ENCODE peak calls at places on chromosomes 12 and 14, in nine cellular contexts. S, F, G, I, V, N, B, O and W are unnamed samples.

GRCh38 chr14:68509188-68509953 is 283.5 kb downstream of the ZFP36L1 start:
- DNase-seq in S (no peak), F (no peak), G (no peak), I (no peak), V (no peak), N (no peak), B (no peak), O (no peak), W (no peak)

GRCh38 chr14:74950795-74951442 is 4.5 kb downstream of the PGF start:
- DNase-seq in S (no peak), F (no peak), G (no peak), I (no peak), V (no peak), N (no peak), B (peak; percentile 38), O (no peak), W (no peak)

GRCh38 chr14:63867926-63868921 is 15.4 kb downstream of the SYNE2 start:
- DNase-seq in S (no peak), F (no peak), G (no peak), I (no peak), V (no peak), N (no peak), B (no peak), O (peak; percentile 43), W (no peak)

GRCh38 chr12:117034691-117035090 is 64.5 kb downstream of the TESC start:
- DNase-seq in S (no peak), F (no peak), G (no peak), I (no peak), V (no peak), N (peak; percentile 3), B (no peak), O (no peak), W (no peak)

GRCh38 chr14:67892466-67893120 is 73.0 kb downstream of the RAD51B start:
- DNase-seq in S (no peak), F (no peak), G (no peak), I (no peak), V (no peak), N (no peak), B (no peak), O (no peak), W (no peak)

GRCh38 chr12:26870491-26871419 is 37.8 kb upstream of the ITPR2 start:
- DNase-seq in S (no peak), F (no peak), G (peak; percentile 67), I (no peak), V (no peak), N (peak; percentile 84), B (peak; percentile 18), O (peak; percentile 93), W (peak; percentile 29)

GRCh38 chr14:51823706-51824105 is 36.7 kb upstream of the GNG2 start:
- DNase-seq in S (no peak), F (no peak), G (peak; percentile 26), I (no peak), V (no peak), N (no peak), B (no peak), O (no peak), W (no peak)

GRCh38 chr12:24696800-24697199 is 252.1 kb downstream of the BCAT1 start:
- DNase-seq in S (no peak), F (no peak), G (no peak), I (no peak), V (no peak), N (no peak), B (no peak), O (no peak), W (no peak)

GRCh38 chr12:40054554-40055226 is 51.2 kb downstream of the SLC2A13 start:
- DNase-seq in S (no peak), F (no peak), G (peak; percentile 93), I (no peak), V (no peak), N (no peak), B (peak; percentile 17), O (peak; percentile 86), W (peak; percentile 81)

GRCh38 chr12:23631991-23632390 is 317.5 kb downstream of the SOX5 start:
- DNase-seq in S (no peak), F (no peak), G (peak; percentile 7), I (no peak), V (no peak), N (no peak), B (no peak), O (no peak), W (no peak)

GRCh38 chr12:94615284-94616216 is 34.8 kb downstream of the TMCC3 start:
- DNase-seq in S (no peak), F (no peak), G (peak; percentile 44), I (no peak), V (no peak), N (peak; percentile 24), B (peak; percentile 58), O (peak; percentile 44), W (peak; percentile 15)

GRCh38 chr12:54549774-54550451 is 512 bp downstream of the PDE1B start:
- DNase-seq in S (no peak), F (peak; percentile 15), G (no peak), I (peak; percentile 49), V (peak; percentile 9), N (peak; percentile 46), B (no peak), O (no peak), W (peak; percentile 24)

GRCh38 chr12:21773263-21773741 is 1.2 kb downstream of the KCNJ8 start:
- DNase-seq in S (no peak), F (no peak), G (peak; percentile 63), I (peak; percentile 30), V (no peak), N (peak; percentile 28), B (peak; percentile 23), O (peak; percentile 41), W (peak; percentile 18)

GRCh38 chr14:95889236-95889979 is 12.8 kb downstream of the TUNAR start:
- DNase-seq in S (no peak), F (no peak), G (no peak), I (no peak), V (no peak), N (no peak), B (no peak), O (no peak), W (no peak)

GRCh38 chr14:20138520-20138919 is at the start of gene OR4N5:
- DNase-seq in S (no peak), F (no peak), G (no peak), I (no peak), V (no peak), N (no peak), B (no peak), O (no peak), W (no peak)

GRCh38 chr14:93911975-93912374 is 15.2 kb upstream of the FAM181A start:
- DNase-seq in S (no peak), F (no peak), G (no peak), I (no peak), V (no peak), N (no peak), B (no peak), O (no peak), W (no peak)

GRCh38 chr12:131211279-131211938 is 257.7 kb downstream of the ADGRD1 start:
- DNase-seq in S (no peak), F (no peak), G (no peak), I (peak; percentile 24), V (no peak), N (no peak), B (no peak), O (no peak), W (no peak)